ENCODE peak calls at places on chromosomes 3 and 15, in five cellular contexts. One of them, this sample, is unnamed.

GRCh38 chr3:98808071-98808470 is 44.9 kb downstream of the ST3GAL6 start:
- DNase-seq in foreskin fibroblast: no peak
- DNase-seq in astrocyte of the spinal cord: no peak
- DNase-seq in heart left ventricle: no peak
- DNase-seq in RWPE2: no peak
- DNase-seq in this sample: no peak

GRCh38 chr15:85730001-85730820 is 64.5 kb downstream of the KLHL25 start:
- DNase-seq in foreskin fibroblast: peak
- DNase-seq in astrocyte of the spinal cord: peak
- DNase-seq in heart left ventricle: no peak
- DNase-seq in RWPE2: no peak
- DNase-seq in this sample: peak

GRCh38 chr3:171982829-171983228 is 56.5 kb upstream of the FNDC3B start:
- DNase-seq in foreskin fibroblast: peak
- DNase-seq in astrocyte of the spinal cord: peak
- DNase-seq in heart left ventricle: no peak
- DNase-seq in RWPE2: no peak
- DNase-seq in this sample: no peak

GRCh38 chr15:81101894-81102815 is 31.9 kb upstream of the CFAP161 start:
- DNase-seq in foreskin fibroblast: no peak
- DNase-seq in astrocyte of the spinal cord: no peak
- DNase-seq in heart left ventricle: no peak
- DNase-seq in RWPE2: no peak
- DNase-seq in this sample: no peak

GRCh38 chr3:65728138-65728537 is 310.6 kb downstream of the MAGI1 start:
- DNase-seq in foreskin fibroblast: no peak
- DNase-seq in astrocyte of the spinal cord: no peak
- DNase-seq in heart left ventricle: no peak
- DNase-seq in RWPE2: no peak
- DNase-seq in this sample: no peak

GRCh38 chr3:42658091-42658770 is 4.7 kb downstream of the ZBTB47 start:
- DNase-seq in foreskin fibroblast: no peak
- DNase-seq in astrocyte of the spinal cord: no peak
- DNase-seq in heart left ventricle: no peak
- DNase-seq in RWPE2: peak
- DNase-seq in this sample: no peak

GRCh38 chr3:148756306-148756705 is 58.6 kb downstream of the AGTR1 start:
- DNase-seq in foreskin fibroblast: no peak
- DNase-seq in astrocyte of the spinal cord: no peak
- DNase-seq in heart left ventricle: no peak
- DNase-seq in RWPE2: no peak
- DNase-seq in this sample: no peak

GRCh38 chr3:186901135-186901734 is 29.1 kb upstream of the ST6GAL1 start:
- DNase-seq in foreskin fibroblast: no peak
- DNase-seq in astrocyte of the spinal cord: peak
- DNase-seq in heart left ventricle: no peak
- DNase-seq in RWPE2: no peak
- DNase-seq in this sample: no peak

DNA sequence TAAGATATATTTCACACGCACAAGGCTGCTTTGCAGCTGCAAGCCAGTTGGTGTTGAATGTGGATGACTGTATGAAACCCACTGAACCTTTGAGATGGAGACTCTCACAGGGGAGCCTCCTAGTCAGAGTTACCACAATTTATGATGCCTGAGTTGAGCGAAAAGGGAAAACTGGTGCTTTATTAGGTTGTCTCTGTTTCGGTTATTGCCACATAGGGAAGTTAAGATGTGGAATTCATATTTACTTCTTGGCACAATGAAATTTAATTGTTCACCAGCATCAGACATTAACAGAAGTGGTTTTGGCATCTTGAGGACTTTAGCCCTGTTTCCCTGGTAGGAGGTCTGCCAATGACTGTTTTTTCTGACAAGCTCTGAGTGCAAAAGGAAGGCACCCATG is 358.2 kb downstream of the SQOR start:
- DNase-seq in foreskin fibroblast: no peak
- DNase-seq in astrocyte of the spinal cord: no peak
- DNase-seq in heart left ventricle: no peak
- DNase-seq in RWPE2: no peak
- DNase-seq in this sample: no peak
- H3K4me3 ChIP-seq in foreskin fibroblast: no peak
- H3K4me3 ChIP-seq in astrocyte of the spinal cord: no peak
- H3K4me3 ChIP-seq in heart left ventricle: no peak
- H3K4me3 ChIP-seq in RWPE2: no peak
- H3K4me3 ChIP-seq in this sample: no peak

DNA sequence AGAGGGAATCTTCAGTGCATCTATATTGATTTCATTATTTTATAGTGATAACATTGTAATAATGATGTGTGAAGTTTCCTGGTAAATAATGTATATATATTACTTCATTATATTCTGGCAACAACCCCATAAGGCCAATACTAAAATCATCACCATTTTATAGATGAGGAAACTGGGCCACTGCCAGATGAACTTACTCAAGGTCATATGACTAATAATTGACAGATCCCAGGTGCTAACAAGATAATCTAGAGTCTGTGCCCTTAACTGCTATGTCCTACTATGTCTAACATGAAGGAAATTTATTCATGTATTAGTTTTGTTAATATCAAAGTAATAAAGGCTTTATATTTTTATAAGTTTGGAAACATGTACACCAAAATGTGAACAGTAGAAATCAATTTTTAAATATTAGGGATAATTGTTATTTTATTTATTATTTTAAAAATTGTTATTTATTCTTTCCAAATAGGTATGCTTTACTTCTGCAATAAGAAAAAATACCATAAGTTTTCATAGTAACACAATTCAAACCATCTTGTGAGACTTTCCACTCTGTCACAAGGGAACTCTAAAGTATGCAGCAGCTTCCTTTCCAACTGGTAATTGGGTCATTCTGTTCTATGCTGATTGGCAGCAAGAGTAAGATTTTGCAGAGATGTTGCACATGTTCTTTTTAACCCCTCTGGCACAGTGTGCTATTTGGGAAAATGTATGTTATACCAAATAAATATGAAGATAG is 90.8 kb upstream of the CMC1 start:
- DNase-seq in foreskin fibroblast: no peak
- DNase-seq in astrocyte of the spinal cord: no peak
- DNase-seq in heart left ventricle: no peak
- DNase-seq in RWPE2: no peak
- DNase-seq in this sample: no peak
- H3K4me3 ChIP-seq in foreskin fibroblast: no peak
- H3K4me3 ChIP-seq in astrocyte of the spinal cord: no peak
- H3K4me3 ChIP-seq in heart left ventricle: no peak
- H3K4me3 ChIP-seq in RWPE2: no peak
- H3K4me3 ChIP-seq in this sample: no peak

GRCh38 chr15:31328425-31328998 is 1.9 kb downstream of the KLF13 start:
- DNase-seq in foreskin fibroblast: peak
- DNase-seq in astrocyte of the spinal cord: peak
- DNase-seq in heart left ventricle: no peak
- DNase-seq in RWPE2: no peak
- DNase-seq in this sample: no peak

GRCh38 chr15:31330111-31330785 is 3.6 kb downstream of the KLF13 start:
- DNase-seq in foreskin fibroblast: no peak
- DNase-seq in astrocyte of the spinal cord: no peak
- DNase-seq in heart left ventricle: no peak
- DNase-seq in RWPE2: no peak
- DNase-seq in this sample: no peak

GRCh38 chr15:31330836-31331235 is 4.2 kb downstream of the KLF13 start:
- DNase-seq in foreskin fibroblast: no peak
- DNase-seq in astrocyte of the spinal cord: no peak
- DNase-seq in heart left ventricle: peak
- DNase-seq in RWPE2: no peak
- DNase-seq in this sample: no peak

GRCh38 chr15:31328999-31329639 is 2.5 kb downstream of the KLF13 start:
- DNase-seq in foreskin fibroblast: no peak
- DNase-seq in astrocyte of the spinal cord: no peak
- DNase-seq in heart left ventricle: peak
- DNase-seq in RWPE2: no peak
- DNase-seq in this sample: no peak

DNA sequence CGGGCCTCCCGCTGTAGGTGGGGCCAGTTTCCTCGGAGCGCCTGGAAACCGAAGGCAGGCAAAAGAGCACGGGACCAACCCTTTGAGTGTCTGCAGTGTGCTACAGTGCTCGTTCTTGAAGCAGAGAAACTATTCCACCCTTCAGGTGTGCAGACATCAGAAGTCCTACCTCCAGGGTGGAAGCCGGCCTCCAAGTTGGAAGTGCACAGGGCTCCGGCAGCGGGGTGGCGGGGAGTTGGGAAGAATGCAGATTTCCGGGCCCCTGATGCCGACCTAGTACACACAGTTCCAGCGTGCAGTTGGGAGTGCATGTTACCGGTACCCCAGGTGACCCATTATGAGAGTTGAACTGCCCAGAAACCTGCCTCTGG is 3.0 kb downstream of the KLF13 start:
- DNase-seq in foreskin fibroblast: no peak
- DNase-seq in astrocyte of the spinal cord: no peak
- DNase-seq in heart left ventricle: no peak
- DNase-seq in RWPE2: peak
- DNase-seq in this sample: no peak
- H3K4me3 ChIP-seq in foreskin fibroblast: peak
- H3K4me3 ChIP-seq in astrocyte of the spinal cord: peak
- H3K4me3 ChIP-seq in heart left ventricle: peak
- H3K4me3 ChIP-seq in RWPE2: no peak
- H3K4me3 ChIP-seq in this sample: no peak

DNA sequence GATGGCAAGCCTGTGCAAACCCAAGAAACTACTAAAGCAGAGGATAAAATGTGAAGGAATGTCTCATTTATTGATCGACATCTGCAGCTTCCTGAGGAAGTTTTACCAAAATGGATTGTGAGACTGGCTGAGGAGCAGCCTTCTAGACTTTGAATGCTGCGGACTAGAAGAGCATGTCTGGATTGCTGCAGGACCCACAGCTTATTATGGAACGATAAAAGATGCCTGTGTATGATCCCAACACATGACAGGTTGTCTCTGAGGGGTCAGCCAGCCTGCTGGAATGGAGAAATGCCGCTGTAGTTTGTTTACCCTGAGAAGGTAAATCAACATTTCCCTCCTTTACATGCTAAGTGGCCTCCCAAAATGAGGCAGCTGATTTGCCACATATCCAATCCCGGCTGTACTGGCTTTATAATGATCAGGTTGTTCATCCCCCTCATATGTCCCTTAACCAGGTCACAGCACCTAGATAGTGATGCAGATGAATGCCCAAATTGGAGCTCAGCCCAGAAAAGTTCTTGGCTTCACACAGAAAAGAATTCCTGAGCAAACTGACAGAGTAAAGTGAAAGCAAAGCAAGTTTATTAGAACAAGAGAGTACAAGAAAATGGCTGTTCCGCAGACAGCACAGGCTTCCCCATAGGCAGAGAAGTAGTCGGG is 63.9 kb downstream of the IL12A start:
- DNase-seq in foreskin fibroblast: no peak
- DNase-seq in astrocyte of the spinal cord: peak
- DNase-seq in heart left ventricle: no peak
- DNase-seq in RWPE2: no peak
- DNase-seq in this sample: no peak
- H3K4me3 ChIP-seq in foreskin fibroblast: no peak
- H3K4me3 ChIP-seq in astrocyte of the spinal cord: peak
- H3K4me3 ChIP-seq in heart left ventricle: peak
- H3K4me3 ChIP-seq in RWPE2: no peak
- H3K4me3 ChIP-seq in this sample: no peak

GRCh38 chr15:31236184-31237041 is 90.2 kb upstream of the KLF13 start:
- DNase-seq in foreskin fibroblast: peak
- DNase-seq in astrocyte of the spinal cord: peak
- DNase-seq in heart left ventricle: peak
- DNase-seq in RWPE2: peak
- DNase-seq in this sample: no peak
- H3K4me3 ChIP-seq in foreskin fibroblast: no peak
- H3K4me3 ChIP-seq in astrocyte of the spinal cord: no peak
- H3K4me3 ChIP-seq in heart left ventricle: peak
- H3K4me3 ChIP-seq in RWPE2: no peak
- H3K4me3 ChIP-seq in this sample: no peak

DNA sequence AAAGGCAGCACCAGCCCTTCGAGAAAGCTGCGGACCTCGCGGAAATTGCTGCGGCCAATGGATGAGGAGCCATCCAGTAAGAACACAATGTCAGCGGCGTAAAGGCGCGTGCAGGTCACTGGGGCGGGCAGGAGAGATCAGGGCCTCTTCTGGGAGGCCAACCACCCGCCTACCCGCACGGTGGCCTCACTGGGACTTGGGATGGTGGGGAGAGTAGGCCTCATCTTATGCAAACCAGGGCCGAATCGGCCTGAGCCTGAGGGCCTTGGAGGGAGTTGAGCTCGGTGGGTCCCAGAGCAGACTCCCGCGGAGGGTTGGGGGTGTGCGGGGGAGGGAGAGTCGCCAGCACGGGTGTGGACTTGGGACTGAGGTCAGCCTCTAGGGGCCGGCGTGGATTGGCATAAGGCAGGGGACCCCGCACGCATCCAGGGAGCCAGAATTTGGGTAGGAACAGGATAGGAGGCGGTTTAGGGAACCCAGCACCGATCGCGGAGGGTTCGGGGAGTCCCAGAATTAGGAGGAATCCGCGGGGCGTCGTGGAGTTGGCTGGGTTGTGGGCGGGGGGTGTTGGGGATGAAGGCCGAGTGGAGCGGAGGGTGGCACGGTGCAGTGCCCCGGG is 589 bp downstream of the COL7A1 start:
- DNase-seq in foreskin fibroblast: peak
- DNase-seq in astrocyte of the spinal cord: no peak
- DNase-seq in heart left ventricle: no peak
- DNase-seq in RWPE2: no peak
- DNase-seq in this sample: no peak
- H3K4me3 ChIP-seq in foreskin fibroblast: peak
- H3K4me3 ChIP-seq in astrocyte of the spinal cord: peak
- H3K4me3 ChIP-seq in heart left ventricle: peak
- H3K4me3 ChIP-seq in RWPE2: peak
- H3K4me3 ChIP-seq in this sample: no peak

GRCh38 chr3:5197470-5198312 is 10.2 kb downstream of the EDEM1 start:
- DNase-seq in foreskin fibroblast: no peak
- DNase-seq in astrocyte of the spinal cord: peak
- DNase-seq in heart left ventricle: no peak
- DNase-seq in RWPE2: no peak
- DNase-seq in this sample: peak
- H3K4me3 ChIP-seq in foreskin fibroblast: no peak
- H3K4me3 ChIP-seq in astrocyte of the spinal cord: no peak
- H3K4me3 ChIP-seq in heart left ventricle: no peak
- H3K4me3 ChIP-seq in RWPE2: no peak
- H3K4me3 ChIP-seq in this sample: peak

DNA sequence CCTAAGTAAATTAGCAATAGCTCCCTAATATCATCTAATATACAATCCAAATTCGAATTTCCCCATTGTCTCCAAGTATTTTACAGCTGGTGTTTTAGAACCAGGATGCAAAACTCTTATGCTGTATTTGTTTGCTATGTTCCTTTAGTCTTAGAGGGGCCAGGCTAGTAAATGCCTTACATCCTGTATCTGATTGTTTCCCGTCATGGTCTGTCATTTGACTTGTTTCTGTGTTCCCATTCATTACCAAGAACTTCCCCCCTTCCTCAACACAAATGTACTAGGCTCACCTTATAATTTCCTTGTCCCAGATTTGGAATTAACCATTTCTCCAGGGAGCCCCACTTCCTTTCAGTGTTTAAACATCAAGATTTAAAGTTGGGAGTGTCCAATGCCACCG is 54.1 kb downstream of the ABTB1 start:
- DNase-seq in foreskin fibroblast: no peak
- DNase-seq in astrocyte of the spinal cord: no peak
- DNase-seq in heart left ventricle: no peak
- DNase-seq in RWPE2: no peak
- DNase-seq in this sample: no peak
- H3K4me3 ChIP-seq in foreskin fibroblast: no peak
- H3K4me3 ChIP-seq in astrocyte of the spinal cord: no peak
- H3K4me3 ChIP-seq in heart left ventricle: no peak
- H3K4me3 ChIP-seq in RWPE2: no peak
- H3K4me3 ChIP-seq in this sample: no peak

GRCh38 chr3:143157957-143158548 is 38.5 kb downstream of the CHST2 start:
- DNase-seq in foreskin fibroblast: no peak
- DNase-seq in astrocyte of the spinal cord: no peak
- DNase-seq in heart left ventricle: no peak
- DNase-seq in RWPE2: no peak
- DNase-seq in this sample: no peak
- H3K4me3 ChIP-seq in foreskin fibroblast: no peak
- H3K4me3 ChIP-seq in astrocyte of the spinal cord: no peak
- H3K4me3 ChIP-seq in heart left ventricle: no peak
- H3K4me3 ChIP-seq in RWPE2: no peak
- H3K4me3 ChIP-seq in this sample: no peak